ENCODE peak calls at places on chromosomes 4 and X, in eight cellular contexts. X is A549, L is tibial nerve, S is H1, B is IMR-90, Y is prostate gland, G is Peyer's patch, T is body of pancreas. R is an unnamed sample.

GRCh38 chr4:55181606-55182005 is 56.2 kb upstream of the KDR start:
- DNase-seq in L (no peak), B (peak), Y (no peak), S (no peak), G (no peak), T (no peak), X (no peak), R (no peak)

GRCh38 chrX:136933617-136934145 is 53.2 kb upstream of the RBMX start:
- DNase-seq in Y (no peak), X (no peak), T (peak), B (no peak), G (no peak), L (no peak), S (no peak), R (no peak)

GRCh38 chr4:77734928-77735327 is 84.2 kb downstream of the CNOT6L start:
- DNase-seq in L (no peak), Y (no peak), B (peak), X (no peak), G (no peak), S (peak), T (no peak), R (peak)

GRCh38 chr4:188695261-188695660 is 556.0 kb downstream of the TRIML1 start:
- DNase-seq in S (no peak), L (no peak), T (no peak), G (no peak), Y (no peak), X (no peak), B (no peak), R (no peak)

GRCh38 chr4:40763228-40763716 is 13.5 kb downstream of the NSUN7 start:
- DNase-seq in T (no peak), G (no peak), B (peak), Y (no peak), L (no peak), S (no peak), X (no peak), R (no peak)

GRCh38 chr4:88646528-88647280 is 50.9 kb downstream of the NAP1L5 start:
- DNase-seq in S (peak), L (no peak), G (no peak), B (no peak), X (no peak), T (no peak), Y (no peak), R (no peak)

GRCh38 chr4:107619731-107620130 is 100.3 kb downstream of the PAPSS1 start:
- DNase-seq in Y (no peak), S (no peak), T (no peak), G (no peak), B (no peak), L (no peak), X (no peak), R (no peak)

GRCh38 chrX:69216911-69217310 is 51.7 kb upstream of the PJA1 start:
- DNase-seq in X (no peak), B (peak), G (no peak), S (no peak), Y (peak), T (peak), L (no peak), R (no peak)

GRCh38 chr4:113760852-113761681 is 471 bp downstream of the CAMK2D start:
- DNase-seq in B (peak), S (no peak), X (peak), Y (peak), G (peak), T (peak), L (peak), R (peak)

GRCh38 chr4:182188622-182189021 is 54.6 kb upstream of the TENM3 start:
- DNase-seq in L (no peak), S (no peak), B (peak), G (no peak), X (no peak), Y (no peak), T (no peak), R (no peak)

GRCh38 chrX:13676885-13677284 is 12.0 kb upstream of the RAB9A start:
- DNase-seq in S (no peak), X (no peak), Y (no peak), T (no peak), B (no peak), G (no peak), L (no peak), R (no peak)

GRCh38 chr4:10077492-10078335 is 38.9 kb downstream of the WDR1 start:
- DNase-seq in L (no peak), Y (no peak), X (no peak), T (peak), B (no peak), S (no peak), G (no peak), R (peak)

GRCh38 chr4:2413821-2414610 is 4.4 kb downstream of the ZFYVE28 start:
- DNase-seq in S (no peak), T (no peak), G (no peak), Y (no peak), X (no peak), L (no peak), B (no peak), R (peak)

GRCh38 chr4:56301181-56302076 is 85.9 kb downstream of the AASDH start:
- DNase-seq in G (peak), B (peak), S (peak), T (peak), X (peak), Y (peak), L (peak), R (peak)

GRCh38 chrX:132171478-132171877 is 43.7 kb upstream of the FRMD7 start:
- DNase-seq in Y (no peak), B (peak), T (no peak), X (peak), L (no peak), G (no peak), S (no peak), R (no peak)

GRCh38 chrX:68490644-68491043 is 8.2 kb upstream of the YIPF6 start:
- DNase-seq in G (no peak), T (no peak), Y (no peak), B (peak), S (no peak), X (peak), L (no peak), R (no peak)

GRCh38 chrX:68647156-68647957 is at the start of gene STARD8:
- DNase-seq in S (peak), G (no peak), Y (no peak), T (peak), X (peak), B (peak), L (peak), R (peak)

GRCh38 chr4:120902925-120903324 is 19.6 kb downstream of the PRDM5 start:
- DNase-seq in S (no peak), Y (no peak), L (no peak), G (no peak), X (no peak), B (no peak), T (no peak), R (no peak)

GRCh38 chr4:155339588-155339987 is 37.2 kb downstream of the MAP9 start:
- DNase-seq in B (no peak), S (no peak), T (no peak), Y (no peak), G (no peak), X (peak), L (no peak), R (no peak)

GRCh38 chr4:81965911-81966310 is 407.9 kb downstream of the HNRNPD start:
- DNase-seq in L (no peak), B (no peak), S (no peak), T (no peak), Y (no peak), G (no peak), X (no peak), R (no peak)

GRCh38 chrX:82219129-82219528 is 1017.2 kb downstream of the SH3BGRL start:
- DNase-seq in Y (no peak), X (no peak), T (no peak), G (no peak), B (no peak), S (no peak), L (no peak), R (no peak)

GRCh38 chrX:16368696-16369095 is 201.4 kb downstream of the MAGEB17 start:
- DNase-seq in B (no peak), L (no peak), T (no peak), Y (no peak), X (no peak), S (no peak), G (no peak), R (no peak)

GRCh38 chr4:8010618-8011017 is 71.0 kb upstream of the AFAP1 start:
- DNase-seq in X (no peak), B (peak), G (no peak), L (peak), Y (no peak), S (no peak), T (peak), R (peak)

GRCh38 chr4:15742637-15743036 is 35.5 kb upstream of the CD38 start:
- DNase-seq in G (no peak), X (no peak), Y (no peak), B (no peak), T (no peak), L (no peak), S (no peak), R (no peak)

GRCh38 chrX:24264383-24264782 is 49.5 kb downstream of the SUPT20HL2 start:
- DNase-seq in L (no peak), X (peak), Y (no peak), B (peak), G (no peak), T (no peak), S (no peak), R (no peak)

GRCh38 chr4:153026947-153027346 is 90.8 kb downstream of the FHDC1 start:
- DNase-seq in T (no peak), S (no peak), G (no peak), L (no peak), B (no peak), Y (no peak), X (no peak), R (no peak)

GRCh38 chr4:153024466-153024865 is 88.3 kb downstream of the FHDC1 start:
- DNase-seq in S (no peak), Y (peak), G (no peak), L (no peak), X (no peak), T (no peak), B (no peak), R (no peak)

GRCh38 chr4:153022233-153022632 is 86.1 kb downstream of the FHDC1 start:
- DNase-seq in S (no peak), X (no peak), L (no peak), G (no peak), Y (peak), T (peak), B (no peak), R (no peak)

GRCh38 chr4:153025402-153025801 is 89.3 kb downstream of the FHDC1 start:
- DNase-seq in S (no peak), L (no peak), X (no peak), B (no peak), Y (no peak), G (no peak), T (no peak), R (no peak)

DNA sequence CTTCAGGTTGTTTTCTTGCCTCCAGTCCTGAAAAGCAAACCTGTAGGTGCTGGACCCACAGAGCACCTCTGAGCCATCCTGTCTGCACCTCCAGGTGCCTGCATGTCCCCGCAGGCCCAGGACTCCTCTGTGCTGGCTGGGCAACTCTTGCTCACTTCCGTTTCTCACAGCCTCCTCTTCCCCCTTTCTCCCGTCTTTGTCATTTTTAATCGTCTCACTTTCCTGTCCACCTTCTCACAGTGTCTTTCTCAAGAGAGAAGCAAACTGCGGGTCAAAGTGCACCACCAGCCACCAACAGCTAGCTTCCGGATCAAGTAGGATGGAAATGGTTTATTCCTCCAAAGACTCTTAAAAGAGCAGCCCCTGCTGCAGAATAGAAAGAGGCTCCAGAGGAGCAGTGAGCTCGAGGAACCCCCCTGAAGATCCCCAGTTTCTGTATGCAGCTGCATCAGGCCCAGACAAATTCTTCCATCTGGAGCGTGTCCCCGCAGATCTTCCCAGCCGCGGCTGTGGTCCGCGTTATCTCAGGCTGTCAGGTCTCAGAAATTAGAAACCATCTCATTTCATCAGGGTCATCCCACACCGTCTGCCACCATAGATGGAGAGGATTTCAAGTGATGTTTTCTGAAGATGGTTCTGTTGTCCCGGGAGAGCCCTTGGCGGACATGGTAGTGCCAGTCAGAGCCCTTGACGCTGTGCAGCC is 87.7 kb downstream of the FHDC1 start:
- DNase-seq in S (no peak), G (no peak), B (no peak), Y (peak), X (no peak), T (no peak), L (no peak), R (no peak)
- TF ChIP-seq POLR2A in S (no peak), G (no peak), B (no peak), Y (no peak), X (no peak), T (no peak), L (no peak), R (no peak)

DNA sequence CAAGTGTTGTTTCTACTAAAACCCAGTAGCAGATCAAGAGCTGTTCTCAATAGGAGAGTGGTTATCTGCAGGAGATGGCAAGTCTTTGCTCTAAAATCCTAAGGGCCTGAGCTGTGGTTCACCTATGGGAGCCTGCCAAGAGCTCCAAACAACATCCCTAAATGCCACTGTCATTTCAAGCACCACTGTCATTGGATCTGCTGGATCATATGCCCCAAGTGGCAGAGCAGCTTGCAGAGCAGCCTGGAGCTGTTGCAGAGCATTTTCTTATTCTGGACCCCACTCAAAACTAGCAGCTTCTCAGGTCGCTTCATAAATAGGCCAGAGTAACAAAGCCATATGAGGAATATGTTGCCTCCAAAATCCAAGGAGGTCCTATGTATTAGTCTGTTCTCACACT is 59.6 kb downstream of the KANTR start:
- DNase-seq in Y (no peak), L (no peak), S (no peak), T (no peak), X (no peak), B (no peak), G (no peak), R (no peak)
- TF ChIP-seq POLR2A in Y (no peak), L (no peak), S (no peak), T (no peak), X (no peak), B (no peak), G (no peak), R (no peak)

GRCh38 chrX:47586043-47586787 is 4.0 kb downstream of the TIMP1 start:
- DNase-seq in S (no peak), L (no peak), B (no peak), T (no peak), G (no peak), Y (no peak), X (no peak), R (no peak)

GRCh38 chrX:47584714-47585113 is 2.5 kb downstream of the TIMP1 start:
- DNase-seq in L (no peak), Y (no peak), B (no peak), S (no peak), G (no peak), X (no peak), T (no peak), R (no peak)

GRCh38 chrX:47587906-47588735 is 5.9 kb downstream of the TIMP1 start:
- DNase-seq in X (no peak), G (no peak), T (no peak), B (no peak), S (no peak), L (no peak), Y (no peak), R (no peak)

GRCh38 chrX:47585273-47585672 is 3.0 kb downstream of the TIMP1 start:
- DNase-seq in G (no peak), S (no peak), X (no peak), Y (no peak), B (no peak), T (no peak), L (no peak), R (no peak)

GRCh38 chrX:47587091-47587891 is 5.1 kb downstream of the TIMP1 start:
- DNase-seq in X (no peak), S (no peak), G (no peak), Y (no peak), L (no peak), T (no peak), B (peak), R (peak)
- TF ChIP-seq POLR2A in X (no peak), S (no peak), G (no peak), Y (no peak), L (no peak), T (no peak), B (peak), R (no peak)

GRCh38 chrX:95884196-95884595 is 800.4 kb upstream of the DIAPH2 start:
- DNase-seq in S (no peak), T (no peak), X (no peak), B (no peak), Y (peak), L (peak), G (no peak), R (no peak)
- TF ChIP-seq POLR2A in S (no peak), T (no peak), X (no peak), B (no peak), Y (no peak), L (no peak), G (no peak), R (no peak)

R was measured in adrenal gland.